ENCODE peak calls at places on chromosomes 13 and 19, in seven cellular contexts. G, O, M, L, X, Z and Q are unnamed samples.

GRCh38 chr19:14354445-14354844 is 26.8 kb upstream of the ADGRE5 start:
- DNase-seq in O (no peak), G (no peak), Z (no peak), L (no peak), M (no peak), X (no peak), Q (no peak)

GRCh38 chr19:42553292-42554045 is 25.2 kb upstream of the CEACAM1 start:
- DNase-seq in X (peak; percentile 26), L (no peak), M (no peak), O (no peak), G (no peak), Z (no peak), Q (peak; percentile 79)

GRCh38 chr13:66940113-66940512 is 290.0 kb downstream of the PCDH9 start:
- DNase-seq in X (no peak), O (no peak), G (no peak), L (peak; percentile 30), M (no peak), Z (no peak), Q (no peak)

GRCh38 chr19:2027361-2027760 is 11.8 kb upstream of the BTBD2 start:
- DNase-seq in L (no peak), Z (no peak), X (peak; percentile 82), M (no peak), G (no peak), O (no peak), Q (peak; percentile 61)

GRCh38 chr19:10961073-10961762 is 388 bp downstream of the SMARCA4 start:
- DNase-seq in M (no peak), G (peak; percentile 84), O (peak; percentile 58), Z (no peak), L (no peak), X (no peak), Q (no peak)

GRCh38 chr13:80341771-80342271 is 895 bp upstream of the SPRY2 start:
- DNase-seq in Z (no peak), G (peak; percentile 89), M (no peak), X (no peak), L (no peak), O (no peak), Q (no peak)

GRCh38 chr19:31383553-31383952 is 34.3 kb upstream of the TSHZ3 start:
- DNase-seq in G (no peak), L (no peak), O (no peak), M (no peak), Z (no peak), X (no peak), Q (no peak)

GRCh38 chr19:49456351-49456750 is 3.3 kb downstream of the ALDH16A1 start:
- DNase-seq in X (no peak), L (no peak), O (no peak), M (no peak), G (no peak), Z (no peak), Q (no peak)

GRCh38 chr13:113298001-113298945 is 1.2 kb downstream of the LAMP1 start:
- DNase-seq in M (no peak), Z (no peak), O (no peak), G (no peak), X (no peak), L (no peak), Q (no peak)

GRCh38 chr13:75416327-75417005 is 65.5 kb downstream of the TBC1D4 start:
- DNase-seq in Z (no peak), M (no peak), X (no peak), O (no peak), L (no peak), G (no peak), Q (no peak)

GRCh38 chr13:50127017-50127725 is 111.9 kb downstream of the KCNRG start:
- DNase-seq in X (no peak), O (no peak), L (no peak), Z (no peak), M (peak; percentile 74), G (peak; percentile 75), Q (peak; percentile 26)

GRCh38 chr13:50701469-50701868 is 142.0 kb downstream of the DLEU7 start:
- DNase-seq in O (no peak), L (no peak), X (no peak), M (no peak), G (no peak), Z (no peak), Q (no peak)

GRCh38 chr19:35226748-35227147 is 1.8 kb downstream of the FAM187B start:
- DNase-seq in X (no peak), G (no peak), O (no peak), L (no peak), Z (no peak), M (no peak), Q (no peak)

GRCh38 chr13:88979465-88980180 is 1308.5 kb downstream of the SLITRK5 start:
- DNase-seq in G (no peak), M (no peak), O (no peak), L (no peak), Z (no peak), X (no peak), Q (no peak)

GRCh38 chr13:97582170-97582569 is 148.2 kb downstream of the RAP2A start:
- DNase-seq in X (no peak), G (no peak), Z (no peak), M (no peak), O (no peak), L (no peak), Q (no peak)

GRCh38 chr13:61094865-61095264 is 320.8 kb downstream of the PCDH20 start:
- DNase-seq in Z (no peak), O (no peak), G (no peak), M (no peak), X (no peak), L (no peak), Q (no peak)

GRCh38 chr19:6014551-6015135 is 36.7 kb upstream of the RANBP3 start:
- DNase-seq in M (no peak), X (no peak), L (no peak), G (no peak), Z (no peak), O (no peak), Q (no peak)